ENCODE peak calls at places on chromosomes 4 and X, in four cellular contexts. U is hepatocyte, Q is heart right ventricle, M is testis. R is an unnamed sample.

GRCh38 chr4:11743236-11743635 is 314.5 kb upstream of the HS3ST1 start:
- DNase-seq in M (no peak), Q (no peak), U (no peak), R (no peak)

GRCh38 chr4:151276787-151277557 is at the start of gene PRSS48:
- DNase-seq in M (peak), Q (peak), U (peak), R (peak)

GRCh38 chrX:34437586-34437985 is 219.5 kb downstream of the TMEM47 start:
- DNase-seq in M (peak), Q (no peak), U (no peak), R (no peak)

GRCh38 chrX:134533352-134533751 is 73.4 kb downstream of the HPRT1 start:
- DNase-seq in U (no peak), M (no peak), Q (no peak), R (no peak)

GRCh38 chr4:181821039-181822004 is 421.9 kb upstream of the TENM3 start:
- DNase-seq in Q (no peak), M (no peak), U (no peak), R (peak)

GRCh38 chr4:80926891-80927290 is 103.6 kb upstream of the BMP3 start:
- DNase-seq in M (no peak), U (no peak), Q (no peak), R (no peak)

GRCh38 chrX:13059676-13060499 is 15.5 kb upstream of the FAM9C start:
- DNase-seq in U (peak), Q (no peak), M (no peak), R (no peak)

GRCh38 chr4:87353592-87353991 is 30.9 kb upstream of the HSD17B13 start:
- DNase-seq in U (peak), Q (peak), M (peak), R (peak)

GRCh38 chrX:48492293-48492910 is 16.4 kb upstream of the PORCN start:
- DNase-seq in U (no peak), Q (no peak), M (no peak), R (no peak)

GRCh38 chr4:107862658-107863057 is 37.9 kb downstream of the SGMS2 start:
- DNase-seq in M (no peak), Q (peak), U (peak), R (peak)

GRCh38 chr4:3355266-3355748 is 62.5 kb downstream of the RGS12 start:
- DNase-seq in M (no peak), U (no peak), Q (no peak), R (no peak)

GRCh38 chr4:1209821-1210220 is 37.4 kb upstream of the SPON2 start:
- DNase-seq in Q (peak), U (peak), M (peak), R (peak)

GRCh38 chr4:82046796-82047195 is 327.0 kb downstream of the HNRNPD start:
- DNase-seq in U (no peak), M (no peak), Q (no peak), R (no peak)

GRCh38 chr4:138341739-138342415 is 99.7 kb upstream of the SLC7A11 start:
- DNase-seq in M (no peak), Q (no peak), U (no peak), R (no peak)

GRCh38 chr4:26179316-26179760 is 141.5 kb upstream of the RBPJ start:
- DNase-seq in M (no peak), Q (no peak), U (no peak), R (no peak)

GRCh38 chr4:100898844-100899243 is 381.0 kb upstream of the EMCN start:
- DNase-seq in U (no peak), Q (no peak), M (no peak), R (no peak)

GRCh38 chrX:63922221-63922620 is 137.2 kb upstream of the ARHGEF9 start:
- DNase-seq in U (no peak), Q (no peak), M (no peak), R (no peak)

GRCh38 chr4:151689211-151689991 is 71.4 kb downstream of the GATB start:
- DNase-seq in M (no peak), Q (no peak), U (no peak), R (no peak)

GRCh38 chr4:26873391-26874026 is 12.9 kb downstream of the STIM2 start:
- DNase-seq in M (no peak), U (no peak), Q (no peak), R (no peak)

GRCh38 chrX:920234-920799 is 289.7 kb downstream of the SHOX start:
- DNase-seq in M (no peak), Q (no peak), U (peak), R (no peak)

GRCh38 chr4:10879411-10880110 is 195.0 kb upstream of the CLNK start:
- DNase-seq in U (peak), M (no peak), Q (no peak), R (no peak)

GRCh38 chr4:156609421-156609820 is 362.2 kb downstream of the PDGFC start:
- DNase-seq in M (no peak), U (no peak), Q (no peak), R (no peak)

GRCh38 chrX:106898462-106898861 is 4.7 kb downstream of the RIPPLY1 start:
- DNase-seq in M (peak), Q (no peak), U (peak), R (peak)

DNA sequence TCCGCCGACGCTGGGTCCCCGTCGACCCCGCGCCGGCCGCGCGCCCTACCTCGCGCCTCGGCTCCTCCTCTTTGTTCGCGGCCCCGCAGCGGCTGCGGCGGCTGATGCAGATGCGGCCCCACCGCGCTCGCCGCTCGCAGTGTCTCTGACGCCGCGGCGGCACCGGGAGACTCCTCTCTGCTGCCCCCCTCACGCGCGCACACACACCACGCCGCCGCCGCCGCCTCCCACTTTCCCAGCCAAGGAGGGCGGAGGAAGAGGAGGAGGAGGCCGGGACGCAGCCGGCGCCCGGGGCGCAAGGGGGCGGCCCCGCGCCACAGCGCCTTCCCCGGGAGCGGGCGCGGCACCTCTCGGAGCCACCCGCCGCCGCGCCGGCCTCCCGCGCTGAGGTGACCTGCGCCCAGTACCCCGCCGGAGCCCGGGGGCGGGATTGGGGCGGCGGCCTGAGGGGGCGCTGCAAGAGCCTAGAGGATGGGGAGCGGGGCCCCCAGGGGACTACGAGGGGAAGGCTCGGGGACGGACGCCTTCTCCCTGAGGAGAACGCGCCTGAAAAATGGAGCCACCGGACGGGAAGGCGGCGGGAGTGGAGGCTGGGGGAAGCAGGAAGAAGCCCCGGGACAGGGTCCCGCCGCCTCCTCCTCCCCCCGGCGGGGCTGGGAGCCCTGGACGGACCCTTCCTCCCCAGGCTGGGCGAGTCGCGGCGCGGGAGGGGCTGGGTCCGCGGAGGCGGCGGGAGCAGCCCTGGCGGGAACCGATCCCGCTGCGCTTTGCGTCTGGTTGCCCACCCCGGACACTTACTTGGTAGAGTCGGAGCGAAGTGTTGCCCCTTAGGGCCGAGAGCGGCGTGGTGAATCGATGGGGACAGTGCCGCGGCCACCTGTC is at the start of gene SH3RF1:
- DNase-seq in M (peak), U (peak), Q (peak), R (peak)
- TF ChIP-seq CTCF in M (peak), U (peak), Q (peak), R (peak)

DNA sequence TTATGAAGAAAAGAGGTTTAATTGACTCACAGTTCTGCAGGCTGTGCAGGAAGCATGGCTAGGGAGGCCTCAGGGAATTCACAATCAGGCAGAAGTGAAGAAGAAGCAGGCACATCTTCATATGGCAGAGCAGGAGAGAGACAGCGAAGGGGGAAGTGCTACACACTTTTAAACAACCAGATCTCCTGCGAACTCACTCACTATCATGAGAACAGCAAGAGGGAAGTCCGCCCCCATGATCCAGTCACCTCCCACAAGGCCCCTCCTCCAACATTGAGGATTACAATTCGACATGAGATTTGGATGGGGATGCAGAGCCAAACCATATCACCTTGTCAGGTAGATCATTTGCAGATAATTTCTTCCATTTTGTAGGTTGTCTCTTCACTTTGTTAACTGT is 555.5 kb upstream of the MAGEB2 start:
- DNase-seq in M (no peak), Q (no peak), U (no peak), R (no peak)
- H3K4me3 ChIP-seq in M (no peak), Q (no peak), U (no peak), R (no peak)

DNA sequence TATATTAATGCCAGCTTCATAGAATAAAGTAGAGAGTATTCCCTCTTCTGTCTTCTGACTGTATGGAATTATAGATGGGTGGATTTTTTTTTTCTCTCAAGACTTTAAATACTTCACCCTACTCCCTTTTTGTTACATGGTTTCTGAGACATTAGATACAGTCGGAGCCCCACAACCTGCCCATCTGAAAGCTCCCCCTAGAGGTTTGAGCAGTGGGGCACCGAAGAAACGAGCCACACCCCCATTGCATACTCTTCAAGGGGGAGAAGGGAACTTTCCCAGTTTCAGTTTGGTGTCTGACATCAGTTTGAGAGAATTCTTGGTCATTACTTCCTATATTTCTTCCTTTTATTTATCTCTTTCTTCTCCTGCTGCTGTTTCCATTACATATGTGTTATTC is 437.6 kb upstream of the AGA start:
- DNase-seq in Q (no peak), M (no peak), U (no peak), R (no peak)
- TF ChIP-seq CTCF in Q (no peak), M (no peak), U (no peak), R (no peak)

GRCh38 chr4:76951333-76952033 is 1.9 kb downstream of the SEPTIN11 start:
- DNase-seq in M (no peak), U (no peak), Q (no peak), R (no peak)
- H3K4me3 ChIP-seq in M (peak), U (peak), Q (peak), R (peak)

GRCh38 chr4:145307763-145308430 is 127.5 kb upstream of the OTUD4 start:
- DNase-seq in M (no peak), U (no peak), Q (no peak), R (no peak)
- TF ChIP-seq CTCF in M (no peak), U (no peak), Q (no peak), R (no peak)

GRCh38 chr4:53365486-53366300 is at the start of gene SCFD2:
- DNase-seq in U (peak), Q (peak), M (peak), R (peak)

GRCh38 chr4:53364624-53365023 is 1.2 kb downstream of the SCFD2 start:
- DNase-seq in Q (no peak), M (no peak), U (no peak), R (no peak)

GRCh38 chr4:53365121-53365485 is 758 bp downstream of the SCFD2 start:
- DNase-seq in U (peak), Q (no peak), M (no peak), R (peak)

GRCh38 chr4:53362093-53362492 is 3.8 kb downstream of the SCFD2 start:
- DNase-seq in U (no peak), M (no peak), Q (no peak), R (no peak)

DNA sequence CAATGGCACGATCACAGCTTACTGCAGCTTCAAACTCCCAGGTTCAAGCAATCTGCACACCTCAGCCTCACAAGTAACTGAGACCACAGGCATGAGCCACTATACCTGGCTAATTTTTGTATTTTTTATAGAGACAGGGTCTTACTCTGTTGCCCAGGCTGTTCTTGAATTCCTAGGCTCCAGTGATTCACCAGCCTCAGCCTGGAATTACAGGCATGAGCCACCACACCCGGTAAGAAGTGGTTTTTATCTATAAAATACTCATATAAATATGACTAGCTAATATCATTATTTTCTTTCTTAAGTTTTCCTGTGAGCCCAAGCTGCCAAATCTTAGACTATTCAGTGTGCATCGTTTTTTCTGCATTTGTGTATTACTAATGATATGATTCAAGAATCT is 4.4 kb downstream of the SCFD2 start:
- DNase-seq in U (no peak), Q (no peak), M (no peak), R (no peak)
- H3K4me3 ChIP-seq in U (no peak), Q (no peak), M (no peak), R (no peak)

GRCh38 chr4:154314248-154314647 is 177.4 kb downstream of the DCHS2 start:
- DNase-seq in U (peak), Q (no peak), M (peak), R (peak)
- TF ChIP-seq CTCF in U (peak), Q (no peak), M (no peak), R (peak)

R was measured in cardiac muscle cell.